ENCODE peak calls at places on chromosomes 16 and 17, in five cellular contexts. V, F, E, U and W are unnamed samples.
A peak's percentile ranks its signal among the peaks of the same experiment; 100 is the strongest.

GRCh38 chr17:81346908-81347349 is 48.3 kb upstream of the BAHCC1 start:
- DNase-seq in V (no peak), E (no peak), F (no peak), U (no peak), W (no peak)

GRCh38 chr17:80465316-80465974 is 11.0 kb downstream of the NPTX1 start:
- DNase-seq in V (no peak), U (no peak), E (no peak), F (no peak), W (no peak)

GRCh38 chr16:54453863-54454262 is 167.3 kb upstream of the IRX3 start:
- DNase-seq in U (no peak), E (no peak), V (no peak), F (no peak), W (no peak)

GRCh38 chr17:57281887-57282653 is 25.7 kb downstream of the MSI2 start:
- DNase-seq in E (no peak), V (no peak), U (peak; percentile 14), F (peak; percentile 26), W (no peak)

GRCh38 chr16:72896719-72897118 is 151.2 kb downstream of the ZFHX3 start:
- DNase-seq in U (no peak), V (no peak), E (no peak), F (no peak), W (no peak)

GRCh38 chr16:30623558-30624283 is 13.5 kb upstream of the ZNF689 start:
- DNase-seq in F (no peak), V (no peak), U (no peak), E (peak; percentile 70), W (peak; percentile 7)

GRCh38 chr17:11643851-11644250 is 45.6 kb downstream of the DNAH9 start:
- DNase-seq in F (no peak), U (no peak), V (no peak), E (no peak), W (no peak)

GRCh38 chr16:24776486-24777220 is 47.2 kb downstream of the TNRC6A start:
- DNase-seq in U (peak; percentile 34), F (no peak), V (no peak), E (no peak), W (no peak)

GRCh38 chr16:24906901-24907300 is 61.1 kb downstream of the SLC5A11 start:
- DNase-seq in F (no peak), E (no peak), U (no peak), V (no peak), W (peak; percentile 65)

GRCh38 chr17:48095611-48096010 is 5.7 kb downstream of the CBX1 start:
- DNase-seq in F (no peak), V (no peak), E (no peak), U (no peak), W (no peak)

GRCh38 chr17:11948791-11949190 is 48.5 kb downstream of the ZNF18 start:
- DNase-seq in U (peak; percentile 24), V (peak; percentile 94), E (peak; percentile 78), F (no peak), W (no peak)

GRCh38 chr16:88957887-88958577 is 19.0 kb downstream of the CBFA2T3 start:
- DNase-seq in V (no peak), E (no peak), F (peak; percentile 94), U (no peak), W (peak; percentile 90)

GRCh38 chr17:332558-333322 is 19.9 kb downstream of the RPH3AL start:
- DNase-seq in F (no peak), E (peak; percentile 80), V (no peak), U (peak; percentile 74), W (peak; percentile 75)

GRCh38 chr16:85657996-85658395 is 30.8 kb downstream of the GINS2 start:
- DNase-seq in F (no peak), U (no peak), E (no peak), V (no peak), W (peak; percentile 41)

GRCh38 chr17:13230908-13231307 is 213.1 kb upstream of the ELAC2 start:
- DNase-seq in F (no peak), V (no peak), U (no peak), E (no peak), W (no peak)

GRCh38 chr16:82882249-82882648 is 255.5 kb downstream of the CDH13 start:
- DNase-seq in U (no peak), F (no peak), E (no peak), V (no peak), W (no peak)

GRCh38 chr17:1779571-1780074 is 17.8 kb downstream of the SERPINF1 start:
- DNase-seq in U (peak; percentile 94), V (peak; percentile 77), F (no peak), E (peak; percentile 85), W (no peak)

GRCh38 chr16:86515780-86516617 is 5.7 kb downstream of the FOXF1 start:
- DNase-seq in F (no peak), V (no peak), E (no peak), U (no peak), W (no peak)

GRCh38 chr17:13030459-13031305 is 12.9 kb upstream of the ELAC2 start:
- DNase-seq in F (peak; percentile 66), V (peak; percentile 87), E (peak; percentile 34), U (peak; percentile 47), W (no peak)

GRCh38 chr16:54268340-54268739 is 18.2 kb downstream of the IRX3 start:
- DNase-seq in V (no peak), U (no peak), F (no peak), E (no peak), W (no peak)

GRCh38 chr16:1343428-1344242 is 8.0 kb downstream of the TSR3 start:
- DNase-seq in E (no peak), U (no peak), V (no peak), F (peak; percentile 26), W (no peak)
- H3K4me3 ChIP-seq in E (no peak overlapping the region), U (no peak overlapping the region), V (peak overlapping the region; percentile 87), F (no peak overlapping the region), W (peak overlapping the region; percentile 35)

GRCh38 chr17:67412057-67412456 is 35.0 kb downstream of the PITPNC1 start:
- DNase-seq in U (no peak), F (no peak), E (no peak), V (no peak), W (no peak)

GRCh38 chr17:67413399-67413798 is 36.3 kb downstream of the PITPNC1 start:
- DNase-seq in V (no peak), F (no peak), U (no peak), E (peak; percentile 79), W (no peak)

GRCh38 chr17:67414559-67414958 is 37.5 kb downstream of the PITPNC1 start:
- DNase-seq in F (no peak), U (no peak), V (no peak), E (no peak), W (no peak)

GRCh38 chr17:67414130-67414529 is 37.0 kb downstream of the PITPNC1 start:
- DNase-seq in U (no peak), F (no peak), V (no peak), E (no peak), W (no peak)

GRCh38 chr17:67411396-67411795 is 34.3 kb downstream of the PITPNC1 start:
- DNase-seq in F (peak; percentile 41), E (no peak), U (no peak), V (no peak), W (no peak)
- TF ChIP-seq CTCF in F (no peak), E (no peak), U (no peak), V (no peak), W (no peak)

DNA sequence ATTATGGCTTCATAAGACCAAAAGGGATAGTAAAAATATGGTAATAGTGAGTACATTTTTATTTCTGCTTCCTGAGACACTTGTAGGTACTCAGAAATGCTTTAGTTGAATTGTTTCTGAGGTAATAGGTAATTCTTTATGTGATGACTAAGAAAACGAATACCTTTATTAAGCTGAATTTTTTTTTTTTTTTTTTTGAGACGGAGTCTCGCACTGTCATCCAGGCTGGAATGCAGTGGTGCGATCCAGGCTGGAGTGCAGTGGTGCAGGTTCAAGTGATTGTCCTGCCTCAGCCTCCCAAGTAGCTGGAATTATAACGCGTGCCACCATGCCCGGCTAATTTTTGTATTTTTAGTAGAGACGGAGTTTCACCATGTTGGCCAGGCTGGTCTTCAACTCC is 1.9 kb downstream of the RAD51C start:
- DNase-seq in E (no peak), U (no peak), F (no peak), V (peak; percentile 14), W (no peak)
- H3K4me3 ChIP-seq in E (peak overlapping the region; percentile 85), U (no peak overlapping the region), F (peak overlapping the region; percentile 88), V (peak overlapping the region; percentile 76), W (no peak overlapping the region)

DNA sequence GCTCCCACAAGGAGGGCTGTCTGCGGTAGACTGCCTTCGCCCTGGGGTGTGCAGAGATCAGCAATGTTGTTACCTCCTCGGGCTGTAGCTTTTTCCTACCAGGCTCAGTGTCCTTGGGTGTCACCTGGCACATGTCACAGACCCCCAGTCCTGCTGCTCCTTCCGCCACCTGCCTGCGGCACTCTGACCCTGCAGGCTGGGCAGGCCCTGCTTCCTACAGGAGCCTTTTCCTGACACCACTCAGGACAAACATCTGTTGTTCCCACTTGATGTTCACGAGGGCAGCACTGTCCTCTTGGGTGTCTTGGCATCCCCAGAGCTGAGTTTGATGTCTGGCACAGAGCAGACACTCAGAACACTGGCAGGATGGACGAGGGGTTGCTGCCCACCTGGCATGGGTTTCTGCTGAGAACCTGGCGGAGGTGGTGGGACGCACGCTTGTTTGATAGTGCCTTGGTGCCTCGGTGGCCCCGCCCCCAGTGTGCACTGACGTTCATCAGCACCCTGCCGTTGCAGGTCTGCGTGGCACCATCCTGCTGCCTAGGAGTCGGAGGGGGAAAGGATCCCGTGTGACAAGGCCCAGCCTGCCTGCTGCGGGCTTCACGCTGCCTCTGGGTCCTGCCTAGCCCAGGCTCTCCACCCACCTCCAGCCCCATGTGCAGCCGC is 26.7 kb upstream of the NUDT16L1 start:
- DNase-seq in U (no peak), F (no peak), V (no peak), E (no peak), W (no peak)
- TF ChIP-seq CTCF in U (no peak), F (no peak), V (no peak), E (no peak), W (no peak)